ENCODE peak calls at places on chromosomes 2 and 18, in seven cellular contexts. R is T-helper 17 cell; I is activated CD8-positive, alpha-beta memory T cell treated with anti-CD3 and anti-CD28 coated beads, Interleukin-2, amount 50 U/mL, for 4 hours; K is GOT3; Z is NCI-H510A treated with DMSO at 0.1 percent for 48 hours; T is suprapubic skin; B is putamen. E is an unnamed sample.
A peak's percentile ranks its signal among the peaks of the same experiment; 100 is the strongest.

GRCh38 chr2:145036421-145036901 is 516.5 kb upstream of the ZEB2 start:
- DNase-seq in R (no peak), I (no peak), K (no peak), Z (no peak), T (no peak), B (no peak), E (no peak)

GRCh38 chr2:11056614-11057013 is 98.7 kb upstream of the SLC66A3 start:
- DNase-seq in R (no peak), I (no peak), K (no peak), Z (peak; percentile 48), T (no peak), B (no peak), E (no peak)

GRCh38 chr2:234981197-234982095 is 29.6 kb downstream of the SH3BP4 start:
- DNase-seq in R (no peak), I (no peak), K (peak; percentile 75), Z (peak; percentile 51), T (no peak), B (no peak), E (no peak)

GRCh38 chr2:118481336-118481735 is 366.1 kb downstream of the EN1 start:
- DNase-seq in R (no peak), I (no peak), K (no peak), Z (no peak), T (no peak), B (no peak), E (no peak)

GRCh38 chr2:173467751-173468150 is 113.1 kb downstream of the CDCA7 start:
- DNase-seq in R (no peak), I (no peak), K (no peak), Z (no peak), T (no peak), B (no peak), E (no peak)

GRCh38 chr2:232447091-232447620 is 8.8 kb upstream of the ALPI start:
- DNase-seq in R (no peak), I (no peak), K (no peak), Z (no peak), T (no peak), B (no peak), E (no peak)

GRCh38 chr2:20612835-20613341 is 38.0 kb downstream of the HS1BP3 start:
- DNase-seq in R (no peak), I (no peak), K (no peak), Z (no peak), T (no peak), B (no peak), E (no peak)

GRCh38 chr2:289362-290089 is 1.6 kb upstream of the ALKAL2 start:
- DNase-seq in R (no peak), I (peak; percentile 23), K (no peak), Z (no peak), T (peak; percentile 68), B (no peak), E (no peak)

GRCh38 chr2:165401285-165401852 is 68.1 kb upstream of the CSRNP3 start:
- DNase-seq in R (no peak), I (no peak), K (no peak), Z (peak; percentile 73), T (no peak), B (peak; percentile 65), E (peak; percentile 69)

GRCh38 chr2:226911932-226912331 is 76.1 kb downstream of the RHBDD1 start:
- DNase-seq in R (no peak), I (no peak), K (no peak), Z (no peak), T (no peak), B (no peak), E (no peak)

GRCh38 chr18:44548291-44549221 is 132.1 kb upstream of the SETBP1 start:
- DNase-seq in R (no peak), I (no peak), K (no peak), Z (no peak), T (no peak), B (no peak), E (no peak)

GRCh38 chr2:46504221-46504620 is 24.9 kb downstream of the TMEM247 start:
- DNase-seq in R (no peak), I (no peak), K (no peak), Z (no peak), T (no peak), B (no peak), E (no peak)

GRCh38 chr2:150480971-150481830 is 6.3 kb downstream of the RND3 start:
- DNase-seq in R (no peak), I (no peak), K (no peak), Z (no peak), T (no peak), B (no peak), E (no peak)

GRCh38 chr18:9094307-9095226 is 7.9 kb upstream of the NDUFV2 start:
- DNase-seq in R (no peak), I (peak; percentile 44), K (no peak), Z (no peak), T (no peak), B (no peak), E (no peak)

GRCh38 chr2:241129086-241129871 is 20.0 kb downstream of the PASK start:
- DNase-seq in R (no peak), I (no peak), K (no peak), Z (no peak), T (peak; percentile 18), B (no peak), E (no peak)

GRCh38 chr18:2258954-2259353 is 312.4 kb downstream of the METTL4 start:
- DNase-seq in R (no peak), I (no peak), K (no peak), Z (no peak), T (no peak), B (no peak), E (no peak)

GRCh38 chr2:156907806-156908205 is 349.7 kb upstream of the GALNT5 start:
- DNase-seq in R (no peak), I (no peak), K (no peak), Z (no peak), T (no peak), B (no peak), E (no peak)

GRCh38 chr2:42106257-42106816 is 58.5 kb downstream of the PKDCC start:
- DNase-seq in R (no peak), I (no peak), K (no peak), Z (no peak), T (no peak), B (no peak), E (no peak)

GRCh38 chr2:103991591-103991990 is 862.3 kb upstream of the POU3F3 start:
- DNase-seq in R (no peak), I (no peak), K (no peak), Z (no peak), T (no peak), B (no peak), E (peak; percentile 1)

GRCh38 chr2:102002229-102002628 is 10.5 kb downstream of the IL1R2 start:
- DNase-seq in R (no peak), I (no peak), K (no peak), Z (no peak), T (no peak), B (no peak), E (no peak)

GRCh38 chr2:239943571-239943970 is 81.6 kb downstream of the NDUFA10 start:
- DNase-seq in R (peak; percentile 4), I (no peak), K (no peak), Z (no peak), T (peak; percentile 36), B (no peak), E (no peak)

GRCh38 chr18:55083461-55083860 is 124.2 kb upstream of the CCDC68 start:
- DNase-seq in R (no peak), I (no peak), K (no peak), Z (no peak), T (no peak), B (no peak), E (no peak)

GRCh38 chr2:10342245-10342951 is 39.7 kb downstream of the HPCAL1 start:
- DNase-seq in R (no peak), I (no peak), K (no peak), Z (no peak), T (no peak), B (no peak), E (peak; percentile 38)

GRCh38 chr2:80459028-80459427 is 154.5 kb upstream of the LRRTM1 start:
- DNase-seq in R (no peak), I (no peak), K (no peak), Z (no peak), T (no peak), B (no peak), E (no peak)

GRCh38 chr18:9950289-9951016 is 36.6 kb downstream of the VAPA start:
- DNase-seq in R (no peak), I (no peak), K (no peak), Z (no peak), T (no peak), B (no peak), E (no peak)

GRCh38 chr2:156333274-156333950 is 891 bp upstream of the NR4A2 start:
- DNase-seq in R (no peak), I (peak; percentile 59), K (no peak), Z (no peak), T (no peak), B (no peak), E (no peak)

GRCh38 chr2:217277646-217278048 is 417.8 kb upstream of the TNP1 start:
- DNase-seq in R (no peak), I (no peak), K (no peak), Z (no peak), T (no peak), B (peak; percentile 72), E (peak; percentile 88)

GRCh38 chr2:101026253-101026701 is 24.2 kb downstream of the RPL31 start:
- DNase-seq in R (no peak), I (no peak), K (no peak), Z (no peak), T (no peak), B (no peak), E (no peak)